ENCODE peak calls at places on chromosome 16, in eight cellular contexts. D, E, F, Y, A, Z, B and V are unnamed samples.
A peak's percentile ranks its signal among the peaks of the same experiment; 100 is the strongest.

GRCh38 chr16:54447606-54448440 is 161.2 kb upstream of the IRX3 start:
- DNase-seq in E (no peak), Y (no peak), F (peak; percentile 79), D (no peak), B (no peak), Z (no peak), A (peak; percentile 62), V (peak; percentile 74)

GRCh38 chr16:11218324-11218962 is 37.6 kb downstream of the SOCS1 start:
- DNase-seq in E (no peak), F (no peak), Z (no peak), B (no peak), Y (no peak), D (no peak), A (no peak), V (no peak)

GRCh38 chr16:57651344-57652333 is 16.5 kb upstream of the ADGRG3 start:
- DNase-seq in F (no peak), A (no peak), D (no peak), Y (no peak), Z (no peak), E (no peak), B (no peak), V (no peak)

GRCh38 chr16:75225678-75226515 is 7.1 kb downstream of the CTRB1 start:
- DNase-seq in Z (no peak), D (no peak), B (no peak), Y (peak; percentile 53), F (peak; percentile 3), E (peak; percentile 29), A (no peak), V (no peak)

GRCh38 chr16:27305839-27306442 is 7.8 kb upstream of the IL4R start:
- DNase-seq in A (no peak), Y (no peak), D (no peak), F (no peak), E (no peak), Z (no peak), B (no peak), V (no peak)

GRCh38 chr16:4463522-4464163 is 10.8 kb downstream of the NMRAL1 start:
- DNase-seq in F (no peak), Z (no peak), E (no peak), D (no peak), A (peak; percentile 77), Y (no peak), B (no peak), V (no peak)

GRCh38 chr16:19167710-19168172 is 299 bp upstream of the SYT17 start:
- DNase-seq in D (peak; percentile 92), Y (peak; percentile 85), A (peak; percentile 79), E (peak; percentile 83), F (peak; percentile 79), Z (peak; percentile 60), B (no peak), V (peak; percentile 80)

GRCh38 chr16:89319883-89320716 is 102.6 kb downstream of the ZNF778 start:
- DNase-seq in E (peak; percentile 61), B (peak; percentile 17), D (no peak), A (peak; percentile 89), F (peak; percentile 96), Z (no peak), Y (peak; percentile 88), V (peak; percentile 93)

GRCh38 chr16:20944861-20945390 is 44.4 kb downstream of the LYRM1 start:
- DNase-seq in A (peak; percentile 25), Z (no peak), Y (no peak), E (no peak), D (no peak), B (no peak), F (peak; percentile 38), V (no peak)

GRCh38 chr16:88784074-88784855 is 755 bp downstream of the PIEZO1 start:
- DNase-seq in F (peak; percentile 86), Y (peak; percentile 93), E (peak; percentile 64), Z (no peak), D (peak; percentile 86), A (peak; percentile 57), B (no peak), V (peak; percentile 94)

GRCh38 chr16:68920349-68920748 is 77.0 kb downstream of the TANGO6 start:
- DNase-seq in A (no peak), D (no peak), F (no peak), Y (no peak), E (no peak), B (no peak), Z (no peak), V (no peak)

GRCh38 chr16:57444711-57445110 is 2.5 kb downstream of the CIAPIN1 start:
- DNase-seq in B (no peak), Z (no peak), E (no peak), D (no peak), A (no peak), F (peak; percentile 17), Y (no peak), V (no peak)

GRCh38 chr16:27823438-27823820 is 240.1 kb downstream of the GSG1L start:
- DNase-seq in Y (no peak), D (no peak), A (no peak), B (no peak), F (no peak), Z (no peak), E (no peak), V (no peak)

GRCh38 chr16:27237229-27238015 is 31.1 kb downstream of the NSMCE1 start:
- DNase-seq in F (peak; percentile 32), Z (no peak), Y (peak; percentile 82), A (no peak), E (no peak), B (peak; percentile 82), D (peak; percentile 18), V (no peak)

GRCh38 chr16:55898592-55898991 is 23.4 kb upstream of the CES5A start:
- DNase-seq in D (no peak), Z (no peak), E (no peak), A (no peak), Y (no peak), F (no peak), B (no peak), V (no peak)

DNA sequence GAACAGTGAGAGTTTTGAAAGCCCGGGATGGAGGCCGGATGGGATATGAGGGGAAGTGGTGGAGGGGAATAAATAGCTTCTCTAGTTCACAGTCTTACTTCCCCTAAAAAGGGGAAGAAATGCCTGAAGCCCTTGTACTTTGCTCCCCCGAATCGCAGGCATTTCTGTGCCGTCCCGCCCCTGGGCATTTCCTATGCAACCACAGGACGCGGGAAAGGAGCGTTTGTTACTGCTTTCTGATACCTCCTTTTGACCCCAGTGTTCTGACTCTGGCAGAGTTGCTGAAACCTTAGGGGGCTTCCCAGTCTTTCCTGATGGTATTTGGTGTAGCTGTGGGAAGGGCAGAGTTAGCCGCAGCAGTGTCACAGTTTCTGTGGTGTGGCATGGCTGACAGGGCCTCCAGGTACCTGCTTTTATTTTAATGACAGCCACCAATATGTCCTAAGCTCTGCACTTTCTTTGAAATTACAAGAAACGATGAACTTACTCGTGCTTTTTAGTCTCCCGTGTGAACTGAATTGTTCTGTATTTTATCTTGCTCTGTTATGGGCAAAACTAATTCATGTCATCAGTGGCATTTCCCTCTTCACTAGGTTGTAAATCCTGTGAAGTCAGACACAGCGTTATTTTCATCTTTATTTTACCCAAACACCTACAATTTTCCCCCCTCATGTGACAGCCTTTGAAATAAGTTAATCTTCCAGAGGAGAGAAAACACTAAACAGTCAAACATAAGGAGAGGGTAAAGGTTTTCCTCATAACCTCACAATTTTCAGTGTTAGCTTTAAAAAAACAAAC is 27.1 kb downstream of the USP10 start:
- DNase-seq in B (peak; percentile 72), D (no peak), F (peak; percentile 39), Z (no peak), A (no peak), Y (no peak), E (no peak), V (no peak)
- H3K9ac ChIP-seq in B (peak overlapping the region; percentile 52), D (no peak overlapping the region), F (peak overlapping the region; percentile 33), Z (no peak overlapping the region), A (no peak overlapping the region), Y (no peak overlapping the region), E (no peak overlapping the region), V (no peak overlapping the region)

DNA sequence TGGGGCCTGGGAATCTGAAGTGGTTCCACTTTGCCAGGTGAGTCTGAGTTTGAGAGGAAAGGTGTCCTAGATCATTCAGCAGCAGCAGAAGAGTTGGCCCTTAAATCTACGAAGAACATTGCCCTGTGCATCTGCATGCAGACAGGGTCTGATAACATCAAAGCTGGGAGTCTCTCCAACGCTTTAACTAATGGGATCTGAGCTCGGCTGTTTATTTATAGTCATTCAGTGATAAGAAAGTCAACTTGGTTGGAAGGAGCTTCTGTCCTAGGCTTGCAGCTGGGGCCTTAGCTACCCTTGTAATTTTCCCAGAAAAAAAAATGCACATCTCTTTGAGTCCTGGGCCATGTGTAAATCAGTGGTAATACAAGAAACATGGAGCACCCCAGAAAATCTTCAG is 418.0 kb upstream of the HSBP1 start:
- DNase-seq in D (no peak), Y (no peak), E (no peak), Z (no peak), A (no peak), F (peak; percentile 54), B (no peak), V (no peak)
- H3K9ac ChIP-seq in D (no peak overlapping the region), Y (no peak overlapping the region), E (no peak overlapping the region), Z (no peak overlapping the region), A (no peak overlapping the region), F (no peak overlapping the region), B (no peak overlapping the region), V (no peak overlapping the region)

GRCh38 chr16:7487896-7488295 is 155.3 kb downstream of the RBFOX1 start:
- DNase-seq in A (no peak), B (no peak), Z (no peak), D (peak; percentile 51), E (no peak), F (no peak), Y (no peak), V (no peak)
- H3K9ac ChIP-seq in A (no peak overlapping the region), B (no peak overlapping the region), Z (no peak overlapping the region), D (no peak overlapping the region), E (no peak overlapping the region), F (no peak overlapping the region), Y (no peak overlapping the region), V (no peak overlapping the region)

GRCh38 chr16:83899978-83900377 is 1.1 kb downstream of the MLYCD start:
- DNase-seq in Z (no peak), B (no peak), E (no peak), F (no peak), A (no peak), Y (no peak), D (no peak), V (no peak)

GRCh38 chr16:83898463-83899271 is at the start of gene MLYCD:
- DNase-seq in B (no peak), A (peak; percentile 67), F (peak; percentile 76), Z (peak; percentile 44), E (peak; percentile 91), Y (peak; percentile 95), D (peak; percentile 92), V (peak; percentile 93)

GRCh38 chr16:83900611-83901010 is 1.7 kb downstream of the MLYCD start:
- DNase-seq in E (no peak), F (no peak), A (no peak), Y (no peak), D (no peak), Z (no peak), B (no peak), V (no peak)

GRCh38 chr16:83901101-83901500 is 2.2 kb downstream of the MLYCD start:
- DNase-seq in B (no peak), Z (no peak), D (no peak), A (no peak), F (no peak), E (no peak), Y (no peak), V (peak; percentile 28)

DNA sequence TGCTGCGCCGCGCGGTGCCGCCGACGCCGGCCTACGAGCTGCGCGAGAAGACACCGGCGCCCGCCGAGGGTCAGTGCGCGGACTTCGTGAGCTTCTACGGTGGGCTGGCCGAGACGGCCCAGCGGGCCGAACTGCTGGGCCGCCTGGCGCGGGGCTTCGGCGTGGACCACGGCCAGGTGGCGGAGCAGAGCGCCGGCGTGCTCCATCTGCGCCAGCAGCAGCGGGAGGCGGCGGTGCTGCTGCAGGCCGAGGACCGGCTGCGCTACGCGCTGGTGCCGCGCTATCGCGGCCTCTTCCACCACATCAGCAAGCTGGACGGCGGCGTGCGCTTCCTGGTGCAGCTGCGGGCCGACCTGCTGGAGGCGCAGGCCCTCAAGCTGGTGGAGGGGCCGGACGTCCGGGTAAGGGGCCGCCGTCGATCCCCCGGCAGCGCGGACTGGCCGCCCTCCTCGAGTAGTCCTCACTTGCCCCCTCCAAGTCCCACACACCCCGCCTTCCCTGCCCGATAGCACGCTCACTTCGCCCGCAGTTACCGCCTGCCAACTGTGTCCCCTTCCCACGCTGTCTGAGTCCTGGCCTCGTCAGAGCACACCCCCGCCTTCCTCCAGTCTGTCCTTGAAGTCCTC is 470 bp downstream of the MLYCD start:
- DNase-seq in A (peak; percentile 21), Z (no peak), Y (peak; percentile 87), B (no peak), D (peak; percentile 82), F (peak; percentile 67), E (peak; percentile 58), V (peak; percentile 68)
- H3K9ac ChIP-seq in A (peak overlapping the region; percentile 40), Z (peak overlapping the region; percentile 66), Y (peak overlapping the region; percentile 20), B (peak overlapping the region; percentile 56), D (no peak overlapping the region), F (peak overlapping the region; percentile 86), E (peak overlapping the region; percentile 12), V (peak overlapping the region; percentile 87)